ENCODE peak calls at places on chromosome 16, in seven cellular contexts. V, J, I, S, W, F and A are unnamed samples.

GRCh38 chr16:60485877-60486489 is 1550.3 kb downstream of the CDH8 start:
- DNase-seq in V (no peak), J (no peak), I (no peak), S (no peak), W (no peak), F (no peak), A (no peak)

GRCh38 chr16:65634291-65634690 is 512.4 kb upstream of the CDH11 start:
- DNase-seq in V (no peak), J (no peak), I (no peak), S (no peak), W (no peak), F (no peak), A (no peak)

GRCh38 chr16:11977206-11978041 is 890 bp downstream of the SNX29 start:
- DNase-seq in V (no peak), J (peak), I (no peak), S (no peak), W (peak), F (no peak), A (peak)

GRCh38 chr16:52446076-52446475 is 100.9 kb downstream of the TOX3 start:
- DNase-seq in V (no peak), J (peak), I (no peak), S (no peak), W (no peak), F (no peak), A (no peak)

GRCh38 chr16:19177111-19177747 is 9.2 kb downstream of the SYT17 start:
- DNase-seq in V (no peak), J (no peak), I (no peak), S (no peak), W (no peak), F (no peak), A (no peak)

GRCh38 chr16:5502467-5502869 is 404.9 kb upstream of the EEF2KMT start:
- DNase-seq in V (no peak), J (peak), I (no peak), S (no peak), W (no peak), F (peak), A (no peak)

GRCh38 chr16:6231351-6231750 is 1101.3 kb upstream of the RBFOX1 start:
- DNase-seq in V (no peak), J (no peak), I (no peak), S (no peak), W (no peak), F (no peak), A (no peak)

GRCh38 chr16:1975432-1976215 is 3.8 kb downstream of the TBL3 start:
- DNase-seq in V (no peak), J (no peak), I (no peak), S (no peak), W (no peak), F (no peak), A (no peak)

DNA sequence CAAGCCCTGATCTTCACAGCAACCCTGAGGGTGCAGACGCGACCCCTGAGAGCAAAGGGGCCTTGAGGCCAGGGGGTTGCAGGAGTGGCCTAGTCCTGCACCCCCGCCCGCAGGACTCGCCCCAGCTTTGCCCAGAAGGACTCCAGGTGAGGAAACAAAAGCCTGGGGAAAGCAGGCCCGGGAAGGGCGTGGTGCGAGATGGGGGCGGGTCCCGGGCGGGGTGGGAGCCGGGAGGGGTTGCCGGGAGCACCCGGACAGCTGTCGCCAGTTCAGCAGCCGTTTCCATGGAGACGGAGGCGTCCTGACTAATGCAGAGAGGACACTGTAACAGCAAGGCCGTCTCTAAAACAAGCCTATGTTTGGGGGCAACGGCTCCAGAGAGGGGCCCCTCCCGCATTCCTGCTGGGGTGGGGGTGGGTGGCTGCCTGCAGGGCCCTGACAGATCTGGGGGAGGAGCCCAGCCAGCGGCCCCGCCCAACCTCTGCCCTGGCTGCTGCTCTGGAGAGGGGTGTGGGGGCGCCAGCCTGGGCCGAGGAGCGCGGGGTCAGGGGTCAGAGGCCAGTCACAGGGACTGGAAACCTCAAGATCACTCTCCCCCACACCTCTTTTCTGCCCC is 3.0 kb upstream of the TPPP3 start:
- DNase-seq in V (peak), J (peak), I (peak), S (peak), W (no peak), F (no peak), A (peak)
- H3K4me3 ChIP-seq in V (no peak), J (no peak), I (peak), S (no peak), W (no peak), F (no peak), A (no peak)

GRCh38 chr16:86609661-86610060 is 31.3 kb downstream of the FOXL1 start:
- DNase-seq in V (no peak), J (no peak), I (no peak), S (no peak), W (no peak), F (no peak), A (no peak)

GRCh38 chr16:86605950-86606349 is 27.6 kb downstream of the FOXL1 start:
- DNase-seq in V (no peak), J (no peak), I (no peak), S (no peak), W (no peak), F (no peak), A (no peak)

GRCh38 chr16:86610779-86611516 is 32.6 kb downstream of the FOXL1 start:
- DNase-seq in V (no peak), J (no peak), I (peak), S (no peak), W (no peak), F (no peak), A (no peak)

GRCh38 chr16:86609115-86609514 is 30.8 kb downstream of the FOXL1 start:
- DNase-seq in V (no peak), J (peak), I (no peak), S (no peak), W (no peak), F (no peak), A (no peak)

GRCh38 chr16:86608301-86608747 is 30.0 kb downstream of the FOXL1 start:
- DNase-seq in V (no peak), J (no peak), I (no peak), S (no peak), W (no peak), F (no peak), A (no peak)
- H3K4me3 ChIP-seq in V (no peak), J (no peak), I (no peak), S (no peak), W (no peak), F (no peak), A (no peak)

GRCh38 chr16:67861877-67862276 is 11.0 kb upstream of the EDC4 start:
- DNase-seq in V (no peak), J (no peak), I (no peak), S (no peak), W (no peak), F (no peak), A (no peak)

GRCh38 chr16:67860589-67861398 is 12.1 kb upstream of the EDC4 start:
- DNase-seq in V (no peak), J (no peak), I (no peak), S (no peak), W (no peak), F (no peak), A (peak)

GRCh38 chr16:67864594-67864993 is 8.3 kb upstream of the EDC4 start:
- DNase-seq in V (no peak), J (no peak), I (no peak), S (no peak), W (no peak), F (no peak), A (no peak)

GRCh38 chr16:67865318-67865717 is 7.5 kb upstream of the EDC4 start:
- DNase-seq in V (no peak), J (peak), I (no peak), S (no peak), W (no peak), F (peak), A (no peak)

DNA sequence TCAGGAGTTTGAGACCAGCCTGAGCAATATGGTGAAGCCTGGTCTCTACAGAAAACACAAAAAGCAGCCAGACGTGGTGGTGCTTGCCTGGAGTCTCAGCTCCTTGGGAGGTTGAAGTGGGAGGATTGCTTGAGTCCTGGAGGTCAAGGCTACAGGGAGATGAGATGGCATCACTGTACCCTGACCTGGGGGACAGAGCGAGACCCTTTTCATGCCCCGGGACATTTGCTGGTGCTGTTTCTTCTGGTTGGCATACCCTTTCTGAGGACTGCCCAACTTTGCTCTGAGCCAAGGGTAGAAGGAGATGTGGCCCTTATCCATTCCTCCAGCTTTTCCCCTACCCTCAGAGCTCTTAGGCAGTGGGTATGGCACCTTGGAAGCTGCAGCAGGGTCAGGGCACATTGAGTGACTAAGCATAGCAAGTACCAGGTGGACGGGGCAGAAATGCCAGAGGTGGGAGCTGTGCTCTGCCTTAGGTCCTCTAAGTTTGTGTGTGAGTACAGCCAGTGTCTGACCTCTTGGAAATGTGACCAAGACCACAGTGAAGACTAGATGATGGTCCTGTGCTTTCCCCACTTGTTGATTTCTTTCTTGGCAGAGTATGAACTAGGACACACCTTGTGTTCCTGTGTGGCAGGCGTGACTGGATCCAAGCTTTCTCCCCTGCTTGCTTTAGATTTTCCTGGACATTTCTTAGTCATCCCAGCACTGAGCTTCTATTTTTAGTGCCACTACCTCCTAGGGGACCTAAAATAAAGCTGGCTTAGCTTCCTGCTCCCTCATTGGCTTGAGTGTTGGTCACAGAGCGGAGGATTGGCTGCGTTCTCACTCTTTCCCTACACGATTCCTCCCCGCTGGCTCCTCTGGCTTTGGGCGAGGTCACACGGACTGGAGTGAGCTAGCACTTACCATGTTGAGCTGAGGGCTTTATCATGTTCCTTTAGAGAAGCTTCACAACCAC is 9.9 kb upstream of the EDC4 start:
- DNase-seq in V (peak), J (no peak), I (peak), S (no peak), W (no peak), F (no peak), A (peak)
- H3K4me3 ChIP-seq in V (peak), J (no peak), I (peak), S (no peak), W (no peak), F (no peak), A (no peak)

GRCh38 chr16:30115238-30115637 is 1.9 kb upstream of the GDPD3 start:
- DNase-seq in V (no peak), J (no peak), I (no peak), S (no peak), W (no peak), F (peak), A (no peak)

GRCh38 chr16:30113031-30113710 is at the start of gene GDPD3:
- DNase-seq in V (no peak), J (no peak), I (peak), S (no peak), W (no peak), F (no peak), A (no peak)

GRCh38 chr16:30112197-30113030 is 923 bp downstream of the GDPD3 start:
- DNase-seq in V (no peak), J (peak), I (peak), S (no peak), W (no peak), F (peak), A (no peak)

GRCh38 chr16:30113711-30114333 is 485 bp upstream of the GDPD3 start:
- DNase-seq in V (no peak), J (no peak), I (no peak), S (no peak), W (no peak), F (no peak), A (no peak)

GRCh38 chr16:30114411-30114810 is 1.1 kb upstream of the GDPD3 start:
- DNase-seq in V (no peak), J (no peak), I (no peak), S (no peak), W (no peak), F (no peak), A (no peak)
- H3K4me3 ChIP-seq in V (no peak), J (no peak), I (no peak), S (no peak), W (no peak), F (no peak), A (no peak)